ENCODE peak calls at places on chromosome 6, in four cellular contexts. Y, M, D and Q are unnamed samples.

GRCh38 chr6:111527367-111527766 is 44.3 kb upstream of the REV3L start:
- DNase-seq in D (no peak), Y (no peak), M (no peak), Q (no peak)

GRCh38 chr6:13554929-13555333 is 19.5 kb upstream of the SIRT5 start:
- DNase-seq in Y (peak), M (peak), D (no peak), Q (no peak)

GRCh38 chr6:142863981-142864380 is 81.0 kb downstream of the HIVEP2 start:
- DNase-seq in D (no peak), M (no peak), Y (no peak), Q (no peak)

GRCh38 chr6:147774856-147775255 is 266.4 kb downstream of the SAMD5 start:
- DNase-seq in M (no peak), D (peak), Y (peak), Q (no peak)

GRCh38 chr6:81023007-81023582 is 729.4 kb downstream of the TENT5A start:
- DNase-seq in Y (peak), D (no peak), M (peak), Q (no peak)

GRCh38 chr6:145507251-145507650 is 228.1 kb downstream of the EPM2A start:
- DNase-seq in Y (no peak), M (no peak), D (no peak), Q (no peak)

GRCh38 chr6:40387871-40388264 is 199.3 kb downstream of the LRFN2 start:
- DNase-seq in M (no peak), Y (no peak), D (no peak), Q (peak)

GRCh38 chr6:18978330-18979128 is 591.4 kb downstream of the RNF144B start:
- DNase-seq in D (peak), M (no peak), Y (no peak), Q (no peak)

GRCh38 chr6:46491789-46492547 is 719 bp upstream of the RCAN2 start:
- DNase-seq in Y (no peak), D (peak), M (peak), Q (peak)

GRCh38 chr6:1761472-1761871 is 151.8 kb downstream of the FOXC1 start:
- DNase-seq in M (no peak), D (peak), Y (no peak), Q (no peak)

GRCh38 chr6:82040405-82041221 is 206.9 kb downstream of the IBTK start:
- DNase-seq in D (peak), Y (peak), M (peak), Q (peak)

GRCh38 chr6:22682979-22683378 is 113.6 kb downstream of the HDGFL1 start:
- DNase-seq in D (no peak), M (no peak), Y (no peak), Q (no peak)

GRCh38 chr6:43271944-43272343 is 26.1 kb upstream of the SLC22A7 start:
- DNase-seq in M (no peak), Y (no peak), D (no peak), Q (no peak)

GRCh38 chr6:166650047-166650446 is 23.0 kb upstream of the RPS6KA2 start:
- DNase-seq in D (no peak), M (no peak), Y (no peak), Q (no peak)

GRCh38 chr6:20313086-20313485 is 88.6 kb upstream of the E2F3 start:
- DNase-seq in D (no peak), M (no peak), Y (no peak), Q (no peak)

GRCh38 chr6:118890997-118891790 is 2.8 kb upstream of the ASF1A start:
- DNase-seq in D (no peak), M (no peak), Y (no peak), Q (no peak)

GRCh38 chr6:122654016-122654415 is 43.8 kb downstream of the PKIB start:
- DNase-seq in M (no peak), Y (no peak), D (no peak), Q (no peak)

GRCh38 chr6:52534363-52534762 is 42.5 kb downstream of the TRAM2 start:
- DNase-seq in D (no peak), M (no peak), Y (no peak), Q (no peak)

GRCh38 chr6:45663181-45664180 is 285.7 kb upstream of the SUPT3H start:
- DNase-seq in M (no peak), D (no peak), Y (no peak), Q (no peak)

GRCh38 chr6:124903797-124904196 is 58.4 kb upstream of the RNF217 start:
- DNase-seq in Y (no peak), D (no peak), M (no peak), Q (no peak)

GRCh38 chr6:157906537-157907061 is 75.1 kb upstream of the SYNJ2 start:
- DNase-seq in D (no peak), Y (peak), M (no peak), Q (no peak)

GRCh38 chr6:45256697-45257695 is 71.1 kb upstream of the RUNX2 start:
- DNase-seq in Y (peak), D (no peak), M (peak), Q (no peak)

GRCh38 chr6:21769405-21769851 is 175.9 kb downstream of the SOX4 start:
- DNase-seq in M (peak), D (no peak), Y (no peak), Q (no peak)

GRCh38 chr6:2363211-2363610 is 117.8 kb upstream of the GMDS start:
- DNase-seq in D (no peak), Y (no peak), M (peak), Q (no peak)

GRCh38 chr6:144064402-144064830 is 31.0 kb downstream of the SF3B5 start:
- DNase-seq in Y (peak), M (no peak), D (no peak), Q (no peak)

GRCh38 chr6:167679791-167680604 is 146.7 kb upstream of the AFDN start:
- DNase-seq in M (no peak), D (no peak), Y (no peak), Q (no peak)

GRCh38 chr6:25359191-25359861 is 80.2 kb downstream of the CARMIL1 start:
- DNase-seq in Y (no peak), M (peak), D (no peak), Q (no peak)

GRCh38 chr6:83707829-83708545 is 914 bp downstream of the SNAP91 start:
- DNase-seq in D (no peak), Y (no peak), M (no peak), Q (peak)
- H3K9ac ChIP-seq in D (no peak), Y (no peak), M (no peak), Q (no peak)

DNA sequence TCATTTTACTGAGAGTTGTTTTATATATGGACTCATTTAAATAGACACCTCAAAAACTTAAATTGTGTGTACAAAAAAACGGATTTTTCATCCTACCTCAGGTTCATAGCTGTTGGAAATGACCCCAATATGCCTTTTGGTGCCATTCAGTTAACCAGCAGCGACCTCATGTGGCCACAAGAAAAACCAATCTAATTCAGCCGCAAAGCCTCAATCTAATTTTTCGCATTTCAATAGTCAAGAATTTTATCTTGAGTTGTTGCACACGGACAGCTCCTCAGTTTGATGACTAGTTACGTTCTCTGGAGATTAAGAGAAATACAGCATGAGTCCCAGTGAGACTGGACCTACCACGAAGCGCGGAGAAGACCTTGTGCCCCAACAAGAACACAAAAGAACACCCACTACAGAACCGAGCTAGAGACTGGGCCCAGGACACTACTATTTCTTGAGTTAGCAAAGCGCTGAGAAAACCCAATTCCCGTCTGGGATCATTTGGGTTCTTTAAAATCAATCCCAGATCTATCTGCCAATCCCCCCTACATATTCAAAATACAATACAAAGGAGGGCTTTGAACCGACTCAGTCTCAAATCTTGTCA is 1.1 kb downstream of the TCP11 start:
- DNase-seq in Y (peak), D (peak), M (peak), Q (peak)
- TF ChIP-seq RFX5 in Y (no peak), D (no peak), M (no peak), Q (no peak)

GRCh38 chr6:32411943-32412342 is 5.0 kb upstream of the BTNL2 start:
- DNase-seq in M (no peak), Y (no peak), D (no peak), Q (no peak)

GRCh38 chr6:32410906-32411305 is 3.9 kb upstream of the BTNL2 start:
- DNase-seq in D (no peak), M (no peak), Y (no peak), Q (no peak)

GRCh38 chr6:32415521-32416019 is 8.6 kb upstream of the BTNL2 start:
- DNase-seq in D (peak), Y (peak), M (peak), Q (peak)

GRCh38 chr6:32413427-32414047 is 6.6 kb upstream of the BTNL2 start:
- DNase-seq in M (peak), D (peak), Y (peak), Q (peak)

GRCh38 chr6:32416031-32416430 is 9.1 kb upstream of the BTNL2 start:
- DNase-seq in D (no peak), Y (no peak), M (no peak), Q (no peak)
- H3K9ac ChIP-seq in D (no peak), Y (no peak), M (no peak), Q (no peak)

DNA sequence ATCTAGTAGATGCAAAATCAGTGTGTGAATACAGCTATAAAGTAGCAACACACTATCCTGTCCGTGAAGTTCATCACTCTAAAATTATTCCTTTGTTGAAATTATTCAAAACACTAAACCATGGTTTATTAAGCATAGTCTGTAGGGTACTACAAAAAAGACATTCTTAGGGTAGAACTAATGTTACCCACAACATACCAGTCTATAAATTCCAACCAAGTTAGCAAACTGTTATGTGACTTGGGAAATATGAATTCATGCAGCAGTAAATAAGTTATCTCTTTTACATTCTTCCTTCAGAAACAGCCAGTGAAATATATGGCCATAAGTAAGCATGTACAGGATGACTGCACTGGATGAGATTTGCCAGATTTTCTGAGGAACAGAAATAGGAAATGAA is 580.3 kb upstream of the ADGRB3 start:
- DNase-seq in Y (no peak), D (no peak), M (no peak), Q (no peak)
- TF ChIP-seq RFX5 in Y (no peak), D (no peak), M (no peak), Q (no peak)

DNA sequence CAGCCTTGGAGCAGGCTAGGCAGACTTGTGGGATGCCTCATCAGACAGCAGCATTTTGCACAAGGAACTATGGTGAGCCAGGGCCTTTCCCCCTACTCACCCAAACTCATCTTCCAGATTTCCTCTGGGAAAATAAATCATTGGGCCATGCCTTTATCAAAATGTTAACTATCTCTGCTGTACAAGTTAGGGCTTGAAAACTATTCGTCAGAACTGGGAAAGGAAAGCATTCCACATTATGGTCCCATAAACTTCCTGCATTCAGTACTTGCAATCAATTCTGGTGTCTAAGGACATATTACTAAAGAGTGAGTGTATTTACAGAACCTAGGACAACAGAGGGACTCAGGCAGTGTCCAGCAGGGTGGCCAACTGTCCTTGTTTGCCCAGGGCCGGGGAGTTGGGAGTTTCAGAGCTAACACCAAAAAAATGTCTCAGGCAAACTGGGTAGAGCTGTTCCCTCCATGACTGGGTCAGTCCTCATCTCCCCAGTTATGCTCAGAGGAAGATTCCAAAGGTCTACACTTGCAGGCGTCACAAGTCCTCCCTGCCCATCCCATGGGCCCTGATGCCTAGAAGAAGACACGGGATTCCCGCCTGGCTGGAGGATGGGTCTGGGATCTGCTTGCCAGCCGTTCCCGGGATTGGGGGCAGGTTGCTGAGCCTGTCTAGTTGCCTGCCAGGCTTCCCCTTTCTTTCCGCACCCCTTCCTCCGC is 72.2 kb downstream of the SLC22A3 start:
- DNase-seq in Y (no peak), M (no peak), D (no peak), Q (no peak)
- H3K9ac ChIP-seq in Y (no peak), M (no peak), D (no peak), Q (no peak)

GRCh38 chr6:101994521-101994920 is 601.0 kb downstream of the GRIK2 start:
- DNase-seq in M (no peak), Y (no peak), D (no peak), Q (no peak)
- TF ChIP-seq RFX5 in M (no peak), Y (no peak), D (no peak), Q (no peak)

GRCh38 chr6:85463621-85464259 is 13.9 kb downstream of the NT5E start:
- DNase-seq in D (no peak), M (no peak), Y (no peak), Q (no peak)
- H3K9ac ChIP-seq in D (no peak), M (peak), Y (no peak), Q (peak)

GRCh38 chr6:68046302-68046701 is 588.8 kb upstream of the ADGRB3 start:
- DNase-seq in Y (no peak), D (no peak), M (no peak), Q (no peak)

GRCh38 chr6:68052234-68052633 is 582.8 kb upstream of the ADGRB3 start:
- DNase-seq in Y (no peak), D (no peak), M (no peak), Q (no peak)

GRCh38 chr6:68053805-68054373 is 581.2 kb upstream of the ADGRB3 start:
- DNase-seq in D (no peak), M (no peak), Y (peak), Q (no peak)

GRCh38 chr6:68046756-68047155 is 588.3 kb upstream of the ADGRB3 start:
- DNase-seq in M (no peak), D (no peak), Y (no peak), Q (no peak)

DNA sequence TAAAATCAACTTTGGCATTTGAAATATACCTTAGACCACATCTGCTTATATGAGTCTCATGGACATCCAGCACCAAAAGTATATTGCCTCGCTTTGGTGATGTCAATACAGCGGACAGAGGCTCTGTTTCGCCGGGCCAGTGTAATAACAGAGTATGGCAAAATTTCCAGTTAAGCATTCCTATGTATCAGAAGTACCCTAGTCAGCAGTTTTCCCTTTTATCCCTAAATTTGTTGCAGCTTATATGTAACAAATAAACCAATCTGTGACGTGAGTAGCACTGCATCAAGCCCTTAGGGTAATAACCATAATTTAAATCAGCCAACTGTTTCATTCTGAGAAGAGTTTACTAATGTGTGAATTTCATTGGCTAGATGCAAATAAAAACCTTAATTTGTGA is 585.5 kb upstream of the ADGRB3 start:
- DNase-seq in D (no peak), M (no peak), Y (no peak), Q (no peak)
- TF ChIP-seq RFX5 in D (no peak), M (no peak), Y (no peak), Q (no peak)

GRCh38 chr6:149751239-149751638 is 1.7 kb downstream of the PCMT1 start:
- DNase-seq in M (no peak), D (no peak), Y (no peak), Q (no peak)
- H3K9ac ChIP-seq in M (no peak), D (peak), Y (peak), Q (peak)